ENCODE peak calls at places on chromosome 12, in six cellular contexts. T, H, C, N, O and J are unnamed samples.
A peak's percentile ranks its signal among the peaks of the same experiment; 100 is the strongest.

GRCh38 chr12:8913702-8914032 is 642 bp upstream of the PHC1 start:
- DNase-seq in H (no peak), O (peak; percentile 15), C (no peak), N (no peak), T (peak; percentile 8), J (no peak)

GRCh38 chr12:101414533-101415119 is 7.1 kb upstream of the ARL1 start:
- DNase-seq in N (peak; percentile 24), T (peak; percentile 25), C (no peak), H (peak; percentile 75), O (peak; percentile 45), J (peak; percentile 42)

GRCh38 chr12:49776413-49776812 is 35.1 kb downstream of the TMBIM6 start:
- DNase-seq in T (peak; percentile 47), N (no peak), O (peak; percentile 64), C (no peak), H (peak; percentile 57), J (peak; percentile 64)

GRCh38 chr12:45182511-45182910 is 33.4 kb upstream of the ANO6 start:
- DNase-seq in O (peak; percentile 31), N (no peak), C (no peak), H (no peak), T (peak; percentile 20), J (no peak)

GRCh38 chr12:122836027-122836921 is 1.0 kb downstream of the HIP1R start:
- DNase-seq in N (peak; percentile 42), T (no peak), O (no peak), H (peak; percentile 64), C (no peak), J (peak; percentile 74)

GRCh38 chr12:123061806-123062205 is 81.3 kb downstream of the ARL6IP4 start:
- DNase-seq in O (no peak), H (no peak), N (no peak), C (no peak), T (no peak), J (no peak)

GRCh38 chr12:2836576-2836975 is 1.7 kb upstream of the NRIP2 start:
- DNase-seq in H (no peak), C (no peak), O (no peak), T (no peak), N (no peak), J (no peak)

GRCh38 chr12:26319511-26319910 is 124.1 kb downstream of the SSPN start:
- DNase-seq in C (no peak), T (peak; percentile 95), O (peak; percentile 96), H (no peak), N (no peak), J (peak; percentile 99)

GRCh38 chr12:26523708-26524150 is 309.3 kb downstream of the ITPR2 start:
- DNase-seq in O (peak; percentile 93), T (peak; percentile 91), N (peak; percentile 79), C (peak; percentile 61), H (no peak), J (peak; percentile 92)

GRCh38 chr12:51818567-51819300 is 29.8 kb downstream of the FIGNL2 start:
- DNase-seq in N (no peak), C (no peak), O (peak; percentile 86), T (peak; percentile 80), H (no peak), J (no peak)

GRCh38 chr12:108273217-108273616 is 65.9 kb downstream of the CMKLR1 start:
- DNase-seq in N (no peak), O (no peak), T (no peak), C (no peak), H (no peak), J (no peak)

GRCh38 chr12:26056335-26056734 is 68.5 kb downstream of the BHLHE41 start:
- DNase-seq in H (no peak), C (no peak), N (no peak), O (peak; percentile 69), T (peak; percentile 63), J (peak; percentile 78)

GRCh38 chr12:87827638-87828264 is 201.4 kb downstream of the C12orf50 start:
- DNase-seq in O (peak; percentile 88), N (no peak), T (peak; percentile 85), C (peak; percentile 68), H (no peak), J (peak; percentile 76)

GRCh38 chr12:7017870-7018349 is 366 bp downstream of the LPCAT3 start:
- DNase-seq in N (peak; percentile 6), O (no peak), C (no peak), T (no peak), H (peak; percentile 39), J (no peak)

GRCh38 chr12:113781415-113782198 is 184.5 kb downstream of the RBM19 start:
- DNase-seq in H (no peak), T (peak; percentile 23), N (no peak), O (peak; percentile 48), C (no peak), J (no peak)

GRCh38 chr12:5945071-5946008 is at the start of gene ANO2:
- DNase-seq in T (no peak), N (no peak), C (no peak), H (peak; percentile 12), O (peak; percentile 21), J (no peak)
- TF ChIP-seq EZH2 in T (peak; percentile 77), N (no peak), C (peak; percentile 52), H (no peak), O (peak; percentile 72), J (no peak)

GRCh38 chr12:112564160-112564559 is 145.4 kb downstream of the PTPN11 start:
- DNase-seq in H (no peak), N (no peak), T (no peak), O (no peak), C (no peak), J (no peak)

GRCh38 chr12:112557954-112558630 is 139.3 kb downstream of the PTPN11 start:
- DNase-seq in O (no peak), T (no peak), H (no peak), C (no peak), N (no peak), J (no peak)

GRCh38 chr12:112555621-112556233 is 137.0 kb downstream of the PTPN11 start:
- DNase-seq in H (no peak), N (no peak), T (no peak), O (no peak), C (no peak), J (no peak)

GRCh38 chr12:112559784-112560183 is 141.0 kb downstream of the PTPN11 start:
- DNase-seq in H (peak; percentile 26), C (no peak), O (no peak), T (no peak), N (no peak), J (no peak)
- H3K4me3 ChIP-seq in H (no peak overlapping the region), C (no peak overlapping the region), O (no peak overlapping the region), T (no peak overlapping the region), N (no peak overlapping the region), J (no peak overlapping the region)

DNA sequence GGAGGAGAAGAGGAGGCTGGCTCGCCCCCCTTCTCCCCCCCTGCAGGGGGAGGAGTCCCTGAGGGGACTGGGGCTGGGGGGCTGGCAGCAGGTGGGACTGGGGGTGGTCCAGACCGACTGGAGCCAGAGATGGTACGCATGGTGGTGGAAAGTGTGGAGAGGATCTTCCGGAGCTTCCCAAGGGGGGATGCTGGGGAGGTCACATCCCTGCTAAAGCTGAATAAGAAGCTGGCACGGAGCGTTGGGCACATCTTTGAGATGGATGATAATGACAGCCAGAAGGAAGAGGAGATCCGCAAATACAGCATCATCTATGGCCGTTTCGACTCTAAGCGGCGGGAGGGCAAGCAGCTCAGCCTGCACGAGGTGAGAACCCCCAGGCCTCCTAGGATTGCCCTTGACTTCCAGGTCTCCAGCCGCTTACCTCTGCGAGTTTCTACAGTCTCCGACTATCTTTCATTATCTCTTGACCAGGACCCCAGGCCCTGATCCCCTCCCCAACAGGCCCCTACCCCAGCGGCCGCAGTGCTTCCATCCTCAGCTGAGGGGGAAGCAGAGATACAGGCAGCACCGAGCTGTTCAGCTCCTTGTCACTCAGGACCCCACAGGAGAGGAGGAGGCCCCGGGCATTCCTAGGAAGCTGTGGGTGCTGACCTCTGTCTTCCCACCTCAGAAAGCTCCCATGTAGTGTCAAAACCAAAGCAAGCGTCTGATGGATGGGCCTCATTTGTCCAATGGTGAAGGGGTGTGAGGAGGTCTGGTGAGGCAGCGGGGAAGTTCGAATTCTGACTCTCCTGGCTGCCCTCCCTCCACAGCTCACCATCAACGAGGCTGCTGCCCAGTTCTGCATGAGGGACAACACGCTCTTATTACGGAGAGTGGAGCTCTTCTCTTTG is 3.0 kb downstream of the NAB2 start:
- DNase-seq in H (no peak), T (no peak), C (no peak), O (no peak), N (no peak), J (no peak)
- H3K9ac ChIP-seq in H (no peak overlapping the region), T (peak overlapping the region; percentile 94), C (no peak overlapping the region), O (no peak overlapping the region), N (no peak overlapping the region), J (no peak overlapping the region)

DNA sequence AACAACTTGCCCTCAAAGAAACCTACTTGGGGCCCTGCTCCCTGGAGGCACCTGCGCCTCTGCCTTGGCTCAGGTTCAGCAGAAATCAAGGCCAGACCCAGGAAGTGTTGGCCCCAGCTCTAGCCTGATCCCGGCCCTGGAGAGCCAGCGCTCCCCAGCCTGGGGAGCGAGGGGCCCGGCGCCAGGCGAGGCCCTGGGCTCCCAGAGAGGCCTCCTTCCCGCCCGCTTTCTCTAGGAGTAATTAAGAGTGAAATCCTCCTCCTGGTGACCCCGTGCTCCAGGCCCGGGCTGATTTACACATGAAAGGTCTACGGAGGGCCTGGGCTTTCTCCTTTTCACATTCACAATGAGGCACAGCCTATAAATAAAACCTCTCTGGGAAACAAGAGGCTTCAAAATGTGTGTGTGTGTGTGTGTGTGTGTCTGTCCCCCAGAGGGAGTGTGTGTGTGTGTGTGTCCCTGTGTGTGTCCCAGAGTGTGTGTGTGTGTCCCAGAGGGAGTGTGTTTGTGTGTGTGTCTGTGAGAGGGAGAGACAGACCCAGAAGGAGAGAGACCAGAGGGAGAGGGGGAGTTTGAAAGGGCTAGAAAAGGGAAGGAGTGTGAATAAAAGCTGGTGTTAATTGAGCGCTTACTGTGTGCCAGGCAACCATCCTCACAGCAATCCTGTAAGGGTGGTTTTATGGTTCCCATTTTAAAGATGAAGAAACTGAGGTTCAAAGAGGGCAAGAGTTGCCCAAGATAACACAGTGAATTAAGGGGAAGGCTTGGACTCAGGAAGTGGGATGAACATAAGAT is 23.8 kb upstream of the COX6A1 start:
- DNase-seq in C (no peak), O (no peak), N (no peak), H (no peak), T (no peak), J (no peak)
- TF ChIP-seq EZH2 in C (no peak), O (no peak), N (no peak), H (no peak), T (no peak), J (no peak)

DNA sequence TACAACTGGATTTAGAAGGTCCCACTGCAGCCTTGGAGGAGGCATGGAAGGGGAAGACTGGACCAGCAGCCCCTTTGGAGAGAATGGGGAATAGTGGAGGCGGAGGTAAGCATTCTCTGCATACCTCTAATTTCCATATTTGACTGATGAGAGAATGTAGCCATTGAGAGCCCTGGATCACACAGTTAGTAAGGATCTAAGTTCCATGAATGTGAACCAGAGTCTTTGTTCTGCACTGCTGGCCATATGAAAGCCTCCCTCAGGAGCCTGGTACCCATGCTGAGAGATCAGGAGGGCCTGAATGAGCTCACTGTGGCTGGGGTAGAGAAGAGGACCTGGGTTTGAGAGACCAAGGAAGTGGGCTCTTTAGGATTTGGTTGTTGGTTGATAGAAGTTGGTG is 192.1 kb downstream of the TMEM132C start:
- DNase-seq in H (no peak), C (no peak), T (no peak), O (no peak), N (no peak), J (no peak)
- H3K4me3 ChIP-seq in H (no peak overlapping the region), C (no peak overlapping the region), T (no peak overlapping the region), O (no peak overlapping the region), N (no peak overlapping the region), J (no peak overlapping the region)